ENCODE peak calls at places on chromosomes 5 and 9, in six cellular contexts. C is astrocyte of the cerebellum, A is Caco-2, P is heart left ventricle, R is heart right ventricle, B is lower leg skin. N is an unnamed sample.

GRCh38 chr5:32190094-32190493 is 16.0 kb upstream of the GOLPH3 start:
- DNase-seq in B (no peak), A (no peak), C (no peak), P (no peak), R (peak; percentile 41), N (no peak)

GRCh38 chr5:134114886-134115805 is 665 bp downstream of the TCF7 start:
- DNase-seq in P (no peak), B (no peak), R (no peak), A (peak; percentile 74), C (no peak), N (peak; percentile 66)

GRCh38 chr9:80839821-80840670 is 849.3 kb downstream of the TLE1 start:
- DNase-seq in C (peak; percentile 87), R (no peak), B (no peak), A (no peak), P (no peak), N (no peak)

GRCh38 chr9:136439550-136440408 is at the start of gene INPP5E:
- DNase-seq in B (peak; percentile 93), R (peak; percentile 85), P (peak; percentile 90), A (peak; percentile 96), C (peak; percentile 26), N (peak; percentile 72)

GRCh38 chr5:144028058-144028457 is 142.4 kb downstream of the YIPF5 start:
- DNase-seq in A (no peak), B (no peak), R (no peak), C (peak; percentile 28), P (no peak), N (no peak)

GRCh38 chr5:155047818-155048217 is 34.3 kb downstream of the KIF4B start:
- DNase-seq in P (no peak), C (no peak), R (no peak), B (no peak), A (no peak), N (no peak)

GRCh38 chr9:1938675-1939170 is 76.4 kb upstream of the SMARCA2 start:
- DNase-seq in C (no peak), R (no peak), P (no peak), A (no peak), B (no peak), N (no peak)

GRCh38 chr9:133532937-133533668 is 1.4 kb upstream of the ADAMTSL2 start:
- DNase-seq in R (peak; percentile 78), P (peak; percentile 81), C (no peak), B (no peak), A (peak; percentile 89), N (peak; percentile 72)

GRCh38 chr5:113162770-113163169 is 186.2 kb downstream of the DCP2 start:
- DNase-seq in B (no peak), R (no peak), P (no peak), A (no peak), C (no peak), N (no peak)

GRCh38 chr5:100535060-100536005 is at the start of gene FAM174A:
- DNase-seq in P (peak; percentile 98), R (peak; percentile 96), A (peak; percentile 93), B (peak; percentile 99), C (peak; percentile 95), N (peak; percentile 97)

GRCh38 chr5:124056326-124057160 is 544.6 kb downstream of the CSNK1G3 start:
- DNase-seq in C (no peak), B (no peak), A (no peak), R (no peak), P (no peak), N (no peak)

GRCh38 chr5:66602621-66603020 is 6.4 kb downstream of the MAST4 start:
- DNase-seq in C (no peak), R (no peak), A (no peak), B (no peak), P (no peak), N (no peak)

GRCh38 chr5:80069251-80069650 is 34.1 kb downstream of the THBS4 start:
- DNase-seq in B (no peak), A (no peak), C (no peak), P (no peak), R (no peak), N (no peak)

GRCh38 chr9:76732341-76732958 is 31.8 kb upstream of the PCA3 start:
- DNase-seq in P (no peak), R (no peak), B (no peak), C (no peak), A (no peak), N (no peak)

GRCh38 chr5:156474251-156474650 is 147.3 kb downstream of the SGCD start:
- DNase-seq in R (peak; percentile 65), A (no peak), B (no peak), C (no peak), P (peak; percentile 72), N (no peak)

GRCh38 chr9:97109194-97109811 is 70.4 kb upstream of the CTSV start:
- DNase-seq in R (no peak), A (peak; percentile 78), B (no peak), C (no peak), P (no peak), N (peak; percentile 59)

GRCh38 chr9:133112361-133113026 is 8.5 kb downstream of the RALGDS start:
- DNase-seq in C (no peak), R (peak; percentile 34), A (no peak), P (peak; percentile 77), B (peak; percentile 94), N (peak; percentile 39)

GRCh38 chr9:36166150-36166927 is 2.8 kb upstream of the CCIN start:
- DNase-seq in P (peak; percentile 93), C (peak; percentile 72), A (peak; percentile 85), B (peak; percentile 97), R (peak; percentile 87), N (peak; percentile 83)

GRCh38 chr9:135524130-135524861 is 3.1 kb downstream of the LCN1 start:
- DNase-seq in P (peak; percentile 60), R (no peak), A (no peak), C (no peak), B (peak; percentile 77), N (no peak)

GRCh38 chr9:134800791-134801339 is 79.7 kb upstream of the FCN2 start:
- DNase-seq in B (no peak), P (no peak), R (peak; percentile 59), C (no peak), A (no peak), N (no peak)

GRCh38 chr9:21070887-21071286 is 6.9 kb downstream of the IFNB1 start:
- DNase-seq in A (no peak), B (no peak), R (no peak), P (no peak), C (no peak), N (no peak)

GRCh38 chr9:2216591-2216990 is 201.4 kb downstream of the SMARCA2 start:
- DNase-seq in B (no peak), P (no peak), A (no peak), C (peak; percentile 48), R (no peak), N (no peak)

GRCh38 chr9:79213417-79214125 is 358.2 kb upstream of the TLE4 start:
- DNase-seq in B (no peak), R (no peak), P (no peak), C (no peak), A (no peak), N (no peak)

GRCh38 chr9:112570731-112571167 is 84.1 kb downstream of the KIAA1958 start:
- DNase-seq in P (no peak), B (no peak), A (no peak), C (no peak), R (no peak), N (peak; percentile 72)

GRCh38 chr5:116411101-116411571 is 163.5 kb downstream of the SEMA6A start:
- DNase-seq in A (no peak), B (no peak), P (no peak), R (no peak), C (no peak), N (no peak)

DNA sequence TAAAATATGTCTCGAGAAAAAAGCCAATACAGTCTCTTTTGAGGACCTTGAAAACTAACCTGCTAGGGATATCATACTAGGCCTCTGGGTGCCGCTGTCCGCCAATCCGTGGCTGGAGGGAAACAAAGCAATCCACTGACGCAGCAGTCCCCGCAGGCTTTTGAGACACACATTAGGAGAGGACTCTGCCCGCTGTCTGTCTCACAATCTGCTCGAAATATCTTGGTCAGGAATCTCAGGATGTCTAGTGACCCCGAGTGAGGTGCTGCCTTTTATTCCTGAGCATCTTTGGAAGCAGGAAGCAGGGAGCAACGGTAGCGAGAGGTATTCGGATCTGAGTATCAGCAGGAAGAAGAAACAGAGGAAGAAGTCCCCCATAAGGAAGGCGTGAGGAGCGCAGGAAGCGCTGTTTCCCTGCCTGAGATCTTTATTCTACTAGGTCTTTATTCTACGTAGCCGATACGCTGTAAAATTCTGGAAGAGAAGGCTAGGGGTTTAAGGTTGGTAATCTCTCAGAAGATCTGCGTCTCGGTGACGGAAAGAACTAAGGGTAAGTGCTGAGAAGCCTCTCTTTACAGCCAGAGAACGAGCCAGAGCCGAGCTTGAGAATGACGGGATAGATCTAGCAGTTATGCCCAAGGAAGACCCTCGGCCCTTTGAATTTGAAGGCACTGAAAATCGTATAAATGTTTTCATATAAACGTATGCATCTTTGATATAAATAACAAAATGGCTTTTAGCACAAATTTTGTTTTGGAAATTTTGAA is 4.0 kb upstream of the PCDHGA1 start:
- DNase-seq in R (peak; percentile 70), A (peak; percentile 82), P (peak; percentile 74), B (no peak), C (peak; percentile 20), N (peak; percentile 28)
- TF ChIP-seq CTCF in R (peak; percentile 73), A (peak; percentile 80), P (peak; percentile 56), B (no peak), C (peak; percentile 64), N (peak; percentile 28)

GRCh38 chr5:95823738-95824609 is 1.4 kb upstream of the GLRX start:
- DNase-seq in P (peak; percentile 74), A (peak; percentile 36), C (peak; percentile 76), R (peak; percentile 53), B (peak; percentile 94), N (no peak)
- TF ChIP-seq CTCF in P (peak; percentile 6), A (no peak), C (no peak), R (no peak), B (no peak), N (no peak)

GRCh38 chr5:90474235-90475107 is at the start of the genes MBLAC2 and POLR3G:
- DNase-seq in B (peak; percentile 98), C (peak; percentile 76), A (peak; percentile 95), P (peak; percentile 95), R (peak; percentile 91), N (peak; percentile 95)
- TF ChIP-seq CTCF in B (no peak), C (peak; percentile 55), A (peak; percentile 44), P (peak; percentile 44), R (peak; percentile 57), N (peak; percentile 36)

DNA sequence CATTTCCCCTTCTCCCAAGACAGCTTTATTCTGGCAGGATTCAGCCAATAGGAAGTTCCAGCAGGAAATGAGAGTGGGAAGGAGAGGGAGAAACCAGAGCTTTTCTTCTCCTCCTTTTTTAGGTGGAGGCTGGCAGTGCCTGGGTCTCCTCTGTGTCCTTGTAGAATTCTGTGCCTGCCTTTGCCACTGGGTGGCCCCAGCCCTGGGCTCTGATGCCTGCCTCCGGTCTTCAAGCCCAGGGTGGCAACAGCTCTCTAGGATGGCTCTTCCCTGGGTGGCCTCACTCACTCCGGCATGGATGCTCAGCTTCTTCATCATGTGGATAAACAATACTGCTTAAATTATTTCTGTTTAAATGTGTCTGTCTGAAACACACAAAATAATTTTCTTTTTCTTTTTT is 694.8 kb downstream of the SEMA5A start:
- DNase-seq in C (no peak), A (no peak), B (peak; percentile 64), P (no peak), R (no peak), N (no peak)
- TF ChIP-seq CTCF in C (no peak), A (no peak), B (no peak), P (no peak), R (no peak), N (no peak)